ENCODE peak calls at places on chromosomes 6 and 20, in six cellular contexts. N is heart right ventricle, C is esophagus muscularis mucosa, Y is PC-9, D is astrocyte, X is IMR-90. Z is an unnamed sample.

GRCh38 chr6:37244430-37245310 is 12.9 kb upstream of the TBC1D22B start:
- DNase-seq in C (peak; percentile 96), D (peak; percentile 100), Y (no peak), N (peak; percentile 51), X (peak; percentile 100), Z (peak; percentile 81)

GRCh38 chr6:21935561-21936028 is 342.0 kb downstream of the SOX4 start:
- DNase-seq in X (peak; percentile 69), D (peak; percentile 57), N (no peak), C (no peak), Y (peak; percentile 29), Z (no peak)

GRCh38 chr6:1437553-1438406 is 48.4 kb downstream of the FOXF2 start:
- DNase-seq in X (no peak), D (no peak), N (no peak), Y (no peak), C (no peak), Z (no peak)

GRCh38 chr6:2376429-2377355 is 131.3 kb upstream of the GMDS start:
- DNase-seq in Y (no peak), N (no peak), D (peak; percentile 88), X (peak; percentile 31), C (no peak), Z (no peak)

GRCh38 chr20:42981258-42981657 is 208.4 kb downstream of the PTPRT start:
- DNase-seq in C (peak; percentile 72), Y (no peak), N (no peak), X (no peak), D (no peak), Z (no peak)

GRCh38 chr6:87757792-87758191 is 55.8 kb upstream of the AKIRIN2 start:
- DNase-seq in N (no peak), X (no peak), Y (no peak), D (no peak), C (no peak), Z (no peak)

GRCh38 chr6:15327271-15327670 is 81.4 kb downstream of the JARID2 start:
- DNase-seq in X (no peak), D (no peak), N (no peak), C (no peak), Y (no peak), Z (no peak)

GRCh38 chr6:37940074-37940847 is 120.7 kb downstream of the ZFAND3 start:
- DNase-seq in N (no peak), D (peak; percentile 29), C (no peak), X (peak; percentile 75), Y (no peak), Z (peak; percentile 51)

GRCh38 chr20:13613917-13614316 is 24.8 kb downstream of the TASP1 start:
- DNase-seq in C (no peak), X (no peak), Y (no peak), N (no peak), D (peak; percentile 62), Z (no peak)

GRCh38 chr6:87139236-87139635 is 16.1 kb upstream of the ZNF292 start:
- DNase-seq in D (peak; percentile 24), Y (peak; percentile 23), C (no peak), N (no peak), X (peak; percentile 62), Z (no peak)

GRCh38 chr6:3987072-3987471 is 91.9 kb downstream of the FAM217A start:
- DNase-seq in N (no peak), C (no peak), X (peak; percentile 52), Y (peak; percentile 12), D (peak; percentile 39), Z (no peak)

GRCh38 chr6:11618533-11618932 is 81.0 kb downstream of the TMEM170B start:
- DNase-seq in Y (no peak), N (no peak), X (peak; percentile 49), C (no peak), D (no peak), Z (no peak)

GRCh38 chr6:68040312-68040778 is 594.7 kb upstream of the ADGRB3 start:
- DNase-seq in X (no peak), D (no peak), Y (no peak), C (no peak), N (no peak), Z (no peak)

GRCh38 chr6:132961610-132962009 is 147.2 kb downstream of the RPS12 start:
- DNase-seq in C (no peak), X (no peak), D (no peak), Y (no peak), N (no peak), Z (no peak)

GRCh38 chr20:43416591-43417228 is 41.0 kb upstream of the SRSF6 start:
- DNase-seq in C (peak; percentile 64), Y (no peak), D (no peak), N (no peak), X (no peak), Z (no peak)

GRCh38 chr20:37347891-37348642 is 2.1 kb downstream of the SRC start:
- DNase-seq in N (no peak), C (no peak), D (no peak), X (no peak), Y (no peak), Z (peak; percentile 54)

GRCh38 chr6:142377112-142377848 is 75.5 kb downstream of the ADGRG6 start:
- DNase-seq in Y (peak; percentile 9), N (peak; percentile 9), C (no peak), X (peak; percentile 26), D (peak; percentile 14), Z (no peak)

GRCh38 chr6:42791706-42792320 is 10.0 kb downstream of the BICRAL start:
- DNase-seq in Y (no peak), N (no peak), D (no peak), C (no peak), X (peak; percentile 48), Z (no peak)

GRCh38 chr20:17358854-17359253 is 132.0 kb downstream of the PCSK2 start:
- DNase-seq in C (no peak), X (no peak), D (no peak), Y (no peak), N (no peak), Z (no peak)

GRCh38 chr6:162184465-162184864 is 543.1 kb downstream of the PRKN start:
- DNase-seq in Y (no peak), X (no peak), D (no peak), N (no peak), C (no peak), Z (no peak)

GRCh38 chr6:132399376-132400074 is 1.8 kb downstream of the MOXD1 start:
- DNase-seq in D (peak; percentile 83), Y (no peak), X (peak; percentile 85), C (no peak), N (no peak), Z (no peak)

GRCh38 chr20:10094566-10095173 is 59.9 kb downstream of the ANKEF1 start:
- DNase-seq in D (peak; percentile 7), X (no peak), C (no peak), N (no peak), Y (no peak), Z (no peak)

GRCh38 chr6:150967910-150968309 is 102.4 kb downstream of the MTHFD1L start:
- DNase-seq in Y (no peak), D (no peak), N (no peak), C (no peak), X (peak; percentile 29), Z (no peak)

GRCh38 chr6:1792989-1793388 is 183.3 kb downstream of the FOXC1 start:
- DNase-seq in D (no peak), N (no peak), C (no peak), X (peak; percentile 10), Y (peak; percentile 12), Z (no peak)

GRCh38 chr6:11889574-11889973 is 111.0 kb upstream of the ADTRP start:
- DNase-seq in D (no peak), X (peak; percentile 49), N (no peak), Y (no peak), C (no peak), Z (no peak)

GRCh38 chr6:100577425-100577824 is 112.7 kb upstream of the SIM1 start:
- DNase-seq in X (no peak), C (no peak), N (no peak), D (no peak), Y (no peak), Z (no peak)
- H3K27ac ChIP-seq in X (no peak overlapping the region), C (no peak overlapping the region), N (no peak overlapping the region), D (no peak overlapping the region), Y (no peak overlapping the region), Z (no peak overlapping the region)

DNA sequence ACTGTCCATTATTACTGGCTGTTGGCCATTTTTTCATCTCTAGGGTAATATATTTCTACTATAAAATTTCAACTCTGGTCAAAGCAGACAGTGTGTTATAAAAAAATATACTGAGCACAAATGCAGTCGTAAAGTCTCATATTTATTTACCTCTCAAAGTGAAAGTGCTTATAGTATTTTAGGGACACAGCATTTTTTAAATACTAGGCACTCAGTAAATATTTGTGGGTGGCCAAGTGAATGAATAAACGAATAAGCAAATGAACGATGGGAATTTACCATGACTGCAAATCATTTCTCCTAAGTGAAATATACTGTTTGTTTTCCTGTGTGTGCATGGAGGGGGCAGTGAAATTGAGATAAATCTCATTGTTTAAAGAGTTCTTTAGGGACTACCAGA is 659.6 kb downstream of the KIF16B start:
- DNase-seq in X (no peak), N (no peak), Y (no peak), C (no peak), D (no peak), Z (no peak)
- H3K9me3 ChIP-seq in X (peaks cover 2% of the 10 kb centered on the region), N (no peaks in the 10 kb centered on the region), Y (no peaks in the 10 kb centered on the region), C (no peaks in the 10 kb centered on the region), D (no peaks in the 10 kb centered on the region), Z (no peaks in the 10 kb centered on the region)

GRCh38 chr6:109920911-109921310 is 57.2 kb upstream of the GPR6 start:
- DNase-seq in D (no peak), N (no peak), C (no peak), X (no peak), Y (no peak), Z (no peak)
- H3K4me3 ChIP-seq in D (no peak overlapping the region), N (no peak overlapping the region), C (no peak overlapping the region), X (no peak overlapping the region), Y (no peak overlapping the region), Z (no peak overlapping the region)

GRCh38 chr20:56420028-56420427 is 8.0 kb downstream of the CASS4 start:
- DNase-seq in D (no peak), Y (no peak), X (no peak), C (no peak), N (no peak), Z (no peak)

GRCh38 chr20:56422131-56422823 is 10.2 kb downstream of the CASS4 start:
- DNase-seq in C (no peak), X (peak; percentile 88), N (no peak), Y (peak; percentile 35), D (peak; percentile 85), Z (no peak)

GRCh38 chr20:56418385-56418861 is 6.4 kb downstream of the CASS4 start:
- DNase-seq in C (no peak), X (no peak), D (no peak), Y (no peak), N (no peak), Z (no peak)

GRCh38 chr20:56422824-56423189 is 10.7 kb downstream of the CASS4 start:
- DNase-seq in X (peak; percentile 33), Y (no peak), D (no peak), C (no peak), N (no peak), Z (no peak)

DNA sequence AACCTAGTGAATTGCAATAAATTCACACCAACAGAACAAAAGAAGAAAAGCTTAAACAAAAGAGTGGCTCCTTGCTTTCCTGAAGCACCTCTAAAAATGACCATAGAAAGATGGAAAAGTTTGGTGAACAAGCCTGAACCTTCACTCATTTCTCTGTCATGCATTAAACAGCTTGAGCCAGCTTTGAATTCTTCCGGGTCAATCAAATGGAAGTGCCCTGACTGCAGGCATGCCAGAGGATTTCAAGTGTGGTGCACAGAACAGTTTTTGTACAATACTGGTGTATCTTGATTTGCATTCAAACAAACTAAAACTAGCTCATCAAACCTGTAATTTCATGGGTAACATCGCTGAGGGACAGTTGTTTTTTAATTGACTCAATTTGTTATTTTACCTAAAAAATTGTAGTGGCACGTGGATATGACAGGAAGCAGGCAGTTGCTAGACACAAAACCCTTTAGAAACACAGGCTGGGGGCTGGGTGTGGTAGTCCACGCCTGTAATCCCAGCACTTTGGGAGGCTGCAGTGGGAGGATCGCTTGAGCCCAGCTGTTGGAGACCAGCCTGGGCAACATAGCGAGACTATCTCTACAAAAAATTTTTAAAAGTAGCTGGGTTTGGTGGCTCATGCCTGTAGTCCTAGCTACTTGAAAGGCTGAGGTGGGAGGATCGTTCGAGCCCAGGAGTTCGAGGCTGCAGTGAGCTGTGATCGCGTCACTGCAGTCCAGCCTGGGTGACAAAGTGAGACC is 9.1 kb downstream of the CASS4 start:
- DNase-seq in Y (no peak), D (no peak), X (no peak), C (no peak), N (no peak), Z (no peak)
- H3K27ac ChIP-seq in Y (no peak overlapping the region), D (no peak overlapping the region), X (peak overlapping the region; percentile 56), C (no peak overlapping the region), N (peak overlapping the region; percentile 71), Z (no peak overlapping the region)